ENCODE peak calls at places on chromosome 14, in nine cellular contexts. One of them, this sample, is unnamed. For H3K4me1, the result is how much of the 10 kb centered on the place peaks cover.

GRCh38 chr14:26427059-26427458 is 170.8 kb downstream of the NOVA1 start:
- DNase-seq in transverse colon: no peak
- DNase-seq in prostate gland: no peak
- DNase-seq in stomach: no peak
- DNase-seq in breast epithelium: no peak
- DNase-seq in HCT116: no peak
- DNase-seq in sigmoid colon: no peak
- DNase-seq in GM12878: no peak
- DNase-seq in spleen: no peak
- DNase-seq in this sample: no peak

GRCh38 chr14:66468778-66469367 is 17.3 kb upstream of the CCDC196 start:
- DNase-seq in transverse colon: no peak
- DNase-seq in prostate gland: no peak
- DNase-seq in stomach: no peak
- DNase-seq in breast epithelium: no peak
- DNase-seq in HCT116: no peak
- DNase-seq in sigmoid colon: no peak
- DNase-seq in GM12878: no peak
- DNase-seq in spleen: no peak
- DNase-seq in this sample: no peak

GRCh38 chr14:102949062-102949800 is 26.8 kb downstream of the AMN start:
- DNase-seq in transverse colon: peak
- DNase-seq in prostate gland: no peak
- DNase-seq in stomach: no peak
- DNase-seq in breast epithelium: no peak
- DNase-seq in HCT116: no peak
- DNase-seq in sigmoid colon: no peak
- DNase-seq in GM12878: no peak
- DNase-seq in spleen: peak
- DNase-seq in this sample: no peak

GRCh38 chr14:75844486-75844885 is 137.3 kb downstream of the TGFB3 start:
- DNase-seq in transverse colon: no peak
- DNase-seq in prostate gland: no peak
- DNase-seq in stomach: no peak
- DNase-seq in breast epithelium: no peak
- DNase-seq in HCT116: no peak
- DNase-seq in sigmoid colon: no peak
- DNase-seq in GM12878: no peak
- DNase-seq in spleen: no peak
- DNase-seq in this sample: no peak

GRCh38 chr14:69171569-69171968 is 18.6 kb upstream of the DCAF5 start:
- DNase-seq in transverse colon: no peak
- DNase-seq in prostate gland: no peak
- DNase-seq in stomach: no peak
- DNase-seq in breast epithelium: no peak
- DNase-seq in HCT116: no peak
- DNase-seq in sigmoid colon: no peak
- DNase-seq in GM12878: no peak
- DNase-seq in spleen: no peak
- DNase-seq in this sample: no peak

GRCh38 chr14:50064993-50065392 is 51.4 kb downstream of the VCPKMT start:
- DNase-seq in transverse colon: peak
- DNase-seq in prostate gland: no peak
- DNase-seq in stomach: peak
- DNase-seq in breast epithelium: no peak
- DNase-seq in HCT116: no peak
- DNase-seq in sigmoid colon: no peak
- DNase-seq in GM12878: peak
- DNase-seq in spleen: peak
- DNase-seq in this sample: no peak

GRCh38 chr14:53515264-53515663 is 362.1 kb upstream of the DDHD1 start:
- DNase-seq in transverse colon: no peak
- DNase-seq in prostate gland: no peak
- DNase-seq in stomach: no peak
- DNase-seq in breast epithelium: no peak
- DNase-seq in HCT116: no peak
- DNase-seq in sigmoid colon: no peak
- DNase-seq in GM12878: no peak
- DNase-seq in spleen: no peak
- DNase-seq in this sample: no peak

GRCh38 chr14:60707858-60708257 is 16.3 kb downstream of the SIX4 start:
- DNase-seq in transverse colon: no peak
- DNase-seq in prostate gland: no peak
- DNase-seq in stomach: no peak
- DNase-seq in breast epithelium: no peak
- DNase-seq in HCT116: no peak
- DNase-seq in sigmoid colon: no peak
- DNase-seq in GM12878: no peak
- DNase-seq in spleen: no peak
- DNase-seq in this sample: no peak

GRCh38 chr14:71103662-71104484 is 196.6 kb downstream of the PCNX1 start:
- DNase-seq in transverse colon: no peak
- DNase-seq in prostate gland: peak
- DNase-seq in stomach: no peak
- DNase-seq in breast epithelium: no peak
- DNase-seq in HCT116: peak
- DNase-seq in sigmoid colon: no peak
- DNase-seq in GM12878: peak
- DNase-seq in spleen: no peak
- DNase-seq in this sample: no peak

GRCh38 chr14:99549684-99550083 is 54.3 kb downstream of the CCDC85C start:
- DNase-seq in transverse colon: no peak
- DNase-seq in prostate gland: no peak
- DNase-seq in stomach: no peak
- DNase-seq in breast epithelium: no peak
- DNase-seq in HCT116: no peak
- DNase-seq in sigmoid colon: no peak
- DNase-seq in GM12878: no peak
- DNase-seq in spleen: no peak
- DNase-seq in this sample: no peak

GRCh38 chr14:78086342-78086741 is 83.8 kb upstream of the NRXN3 start:
- DNase-seq in transverse colon: no peak
- DNase-seq in prostate gland: no peak
- DNase-seq in stomach: no peak
- DNase-seq in breast epithelium: no peak
- DNase-seq in HCT116: no peak
- DNase-seq in sigmoid colon: no peak
- DNase-seq in GM12878: no peak
- DNase-seq in spleen: no peak
- DNase-seq in this sample: no peak

GRCh38 chr14:101593411-101594181 is 32.3 kb downstream of the DIO3 start:
- DNase-seq in transverse colon: no peak
- DNase-seq in prostate gland: no peak
- DNase-seq in stomach: no peak
- DNase-seq in breast epithelium: no peak
- DNase-seq in HCT116: no peak
- DNase-seq in sigmoid colon: no peak
- DNase-seq in GM12878: no peak
- DNase-seq in spleen: peak
- DNase-seq in this sample: no peak
- H3K4me1 ChIP-seq in transverse colon: under half
- H3K4me1 ChIP-seq in prostate gland: under half
- H3K4me1 ChIP-seq in stomach: under half
- H3K4me1 ChIP-seq in breast epithelium: under half
- H3K4me1 ChIP-seq in HCT116: under half
- H3K4me1 ChIP-seq in sigmoid colon: under half
- H3K4me1 ChIP-seq in GM12878: under half
- H3K4me1 ChIP-seq in spleen: under half
- H3K4me1 ChIP-seq in this sample: under half

GRCh38 chr14:104756477-104757237 is 3.7 kb downstream of the SIVA1 start:
- DNase-seq in transverse colon: no peak
- DNase-seq in prostate gland: no peak
- DNase-seq in stomach: no peak
- DNase-seq in breast epithelium: no peak
- DNase-seq in HCT116: no peak
- DNase-seq in sigmoid colon: no peak
- DNase-seq in GM12878: no peak
- DNase-seq in spleen: no peak
- DNase-seq in this sample: no peak
- TF ChIP-seq POLR2AphosphoS5 in transverse colon: no peak
- TF ChIP-seq POLR2AphosphoS5 in prostate gland: no peak
- TF ChIP-seq POLR2AphosphoS5 in stomach: no peak
- TF ChIP-seq POLR2AphosphoS5 in breast epithelium: no peak
- TF ChIP-seq POLR2AphosphoS5 in HCT116: no peak
- TF ChIP-seq POLR2AphosphoS5 in sigmoid colon: no peak
- TF ChIP-seq POLR2AphosphoS5 in GM12878: no peak
- TF ChIP-seq POLR2AphosphoS5 in spleen: no peak
- TF ChIP-seq POLR2AphosphoS5 in this sample: no peak

GRCh38 chr14:93037354-93037753 is 78.4 kb downstream of the ITPK1 start:
- DNase-seq in transverse colon: no peak
- DNase-seq in prostate gland: no peak
- DNase-seq in stomach: no peak
- DNase-seq in breast epithelium: no peak
- DNase-seq in HCT116: no peak
- DNase-seq in sigmoid colon: no peak
- DNase-seq in GM12878: no peak
- DNase-seq in spleen: peak
- DNase-seq in this sample: no peak
- TF ChIP-seq POLR2A in transverse colon: no peak
- TF ChIP-seq POLR2A in prostate gland: no peak
- TF ChIP-seq POLR2A in stomach: no peak
- TF ChIP-seq POLR2A in breast epithelium: no peak
- TF ChIP-seq POLR2A in HCT116: no peak
- TF ChIP-seq POLR2A in sigmoid colon: no peak
- TF ChIP-seq POLR2A in GM12878: no peak
- TF ChIP-seq POLR2A in spleen: no peak
- TF ChIP-seq POLR2A in this sample: no peak

DNA sequence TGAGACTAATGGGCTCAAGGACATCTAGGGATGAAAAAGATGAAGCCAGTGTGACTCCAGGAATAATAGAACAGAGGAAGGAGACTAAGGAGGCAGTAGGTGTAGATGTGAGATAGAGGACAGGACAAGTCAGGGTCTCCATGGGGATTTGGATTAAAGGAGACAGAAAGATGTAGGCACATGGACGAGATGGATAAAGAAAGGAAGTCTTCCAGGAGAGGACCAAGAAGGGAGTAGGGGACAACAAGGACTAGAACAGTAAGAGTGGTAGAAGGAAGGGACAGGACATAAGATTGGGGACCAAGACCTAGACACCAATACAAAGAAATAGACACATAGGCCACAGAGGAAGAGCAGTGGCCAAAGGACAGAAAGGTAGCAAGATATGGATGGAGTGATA is 7.1 kb upstream of the PCK2 start:
- DNase-seq in transverse colon: no peak
- DNase-seq in prostate gland: no peak
- DNase-seq in stomach: no peak
- DNase-seq in breast epithelium: no peak
- DNase-seq in HCT116: no peak
- DNase-seq in sigmoid colon: no peak
- DNase-seq in GM12878: no peak
- DNase-seq in spleen: no peak
- DNase-seq in this sample: no peak
- H3K4me1 ChIP-seq in transverse colon: under half
- H3K4me1 ChIP-seq in prostate gland: under half
- H3K4me1 ChIP-seq in stomach: under half
- H3K4me1 ChIP-seq in breast epithelium: under half
- H3K4me1 ChIP-seq in HCT116: under half
- H3K4me1 ChIP-seq in sigmoid colon: under half
- H3K4me1 ChIP-seq in GM12878: under half
- H3K4me1 ChIP-seq in spleen: under half
- H3K4me1 ChIP-seq in this sample: under half